ENCODE peak calls at places on chromosome 12, in nine cellular contexts. X is activated CD8-positive, alpha-beta T cell treated with anti-CD3 and anti-CD28 coated beads, Interleukin-2, amount 10 ng/mL, durations not matched to agents 7 days and 5 days; H is colonic mucosa; N is stimulated activated CD8-positive, alpha-beta memory T cell treated with anti-CD3 and anti-CD28 coated beads, Interleukin-15, amount 100 ng/mL, for 48 hours; Y is RWPE1; W is GM19239; O is astrocyte of the hippocampus; M is NCI-H187; B is HL-60. R is an unnamed sample.
A peak's percentile ranks its signal among the peaks of the same experiment; 100 is the strongest.

GRCh38 chr12:92503977-92504966 is 198.5 kb upstream of the PLEKHG7 start:
- DNase-seq in W (no peak), M (no peak), B (peak; percentile 20), N (no peak), Y (no peak), H (peak; percentile 38), O (peak; percentile 5), X (no peak), R (no peak)

GRCh38 chr12:22101749-22102243 is 55.8 kb downstream of the CMAS start:
- DNase-seq in W (no peak), N (no peak), Y (peak; percentile 64), M (no peak), B (no peak), O (peak; percentile 95), X (no peak), H (peak; percentile 24), R (no peak)

GRCh38 chr12:82660541-82661325 is 26.0 kb upstream of the TMTC2 start:
- DNase-seq in W (no peak), O (peak; percentile 13), Y (no peak), X (no peak), M (no peak), B (no peak), H (no peak), N (no peak), R (no peak)

GRCh38 chr12:43551271-43551970 is 582 bp downstream of the ADAMTS20 start:
- DNase-seq in M (no peak), N (no peak), X (no peak), W (no peak), H (no peak), Y (no peak), O (no peak), B (no peak), R (no peak)

GRCh38 chr12:116171549-116171948 is 105.9 kb downstream of the MED13L start:
- DNase-seq in W (no peak), H (no peak), N (no peak), B (no peak), Y (no peak), X (no peak), M (no peak), O (peak; percentile 52), R (no peak)

GRCh38 chr12:121793836-121794531 is 496 bp upstream of the RHOF start:
- DNase-seq in O (peak; percentile 97), W (peak; percentile 82), N (peak; percentile 92), M (peak; percentile 84), H (peak; percentile 95), X (peak; percentile 96), Y (peak; percentile 85), B (peak; percentile 94), R (peak; percentile 62)

GRCh38 chr12:13880613-13881012 is 100.8 kb downstream of the GRIN2B start:
- DNase-seq in X (no peak), O (no peak), M (no peak), H (no peak), W (no peak), N (no peak), B (no peak), Y (no peak), R (no peak)

GRCh38 chr12:674272-674781 is 11.1 kb upstream of the NINJ2 start:
- DNase-seq in N (peak; percentile 75), H (no peak), Y (no peak), O (no peak), W (peak; percentile 20), M (no peak), X (peak; percentile 82), B (no peak), R (no peak)

GRCh38 chr12:3667485-3667884 is 85.4 kb downstream of the CRACR2A start:
- DNase-seq in B (no peak), O (no peak), M (no peak), N (no peak), Y (no peak), W (no peak), H (no peak), X (no peak), R (no peak)

GRCh38 chr12:76007640-76008039 is 23.9 kb downstream of the PHLDA1 start:
- DNase-seq in B (no peak), M (no peak), X (no peak), H (no peak), N (no peak), Y (no peak), W (no peak), O (no peak), R (no peak)

GRCh38 chr12:89648211-89648930 is 60.3 kb downstream of the ATP2B1 start:
- DNase-seq in Y (peak; percentile 16), X (no peak), W (no peak), O (no peak), B (no peak), H (no peak), N (no peak), M (no peak), R (no peak)

GRCh38 chr12:26791328-26791791 is 41.6 kb downstream of the ITPR2 start:
- DNase-seq in X (no peak), O (peak; percentile 63), H (no peak), N (no peak), B (no peak), M (no peak), Y (no peak), W (no peak), R (peak; percentile 54)

GRCh38 chr12:114168061-114168460 is 201.9 kb upstream of the RBM19 start:
- DNase-seq in N (no peak), W (no peak), B (no peak), O (no peak), Y (no peak), X (no peak), M (no peak), H (no peak), R (no peak)

GRCh38 chr12:28535216-28535615 is 345.0 kb downstream of the CCDC91 start:
- DNase-seq in Y (peak; percentile 2), M (no peak), O (peak; percentile 24), W (no peak), H (no peak), X (no peak), N (no peak), B (no peak), R (no peak)

GRCh38 chr12:26112232-26112631 is 12.6 kb downstream of the BHLHE41 start:
- DNase-seq in W (no peak), Y (no peak), B (no peak), N (no peak), O (no peak), X (no peak), H (no peak), M (no peak), R (no peak)

GRCh38 chr12:106062693-106063092 is 76.1 kb downstream of the NUAK1 start:
- DNase-seq in Y (no peak), O (no peak), N (no peak), X (no peak), H (no peak), M (no peak), B (no peak), W (no peak), R (no peak)

GRCh38 chr12:29039013-29039412 is 110.1 kb upstream of the FAR2 start:
- DNase-seq in W (no peak), Y (no peak), X (no peak), B (no peak), M (no peak), O (peak; percentile 2), N (no peak), H (no peak), R (no peak)

GRCh38 chr12:22409071-22409951 is 74.8 kb upstream of the ST8SIA1 start:
- DNase-seq in X (peak; percentile 55), W (peak; percentile 26), N (peak; percentile 34), O (peak; percentile 62), M (no peak), H (no peak), B (no peak), Y (no peak), R (no peak)

GRCh38 chr12:114679452-114679875 is 4.5 kb downstream of the TBX3 start:
- DNase-seq in Y (no peak), N (no peak), X (no peak), M (no peak), W (no peak), H (no peak), O (no peak), B (no peak), R (no peak)

R was measured in SIG-M5.